ENCODE peak calls at places on chromosomes 12 and 14, in ten cellular contexts. R, W, A, D, X, Z, S, K, J and I are unnamed samples.
A peak's percentile ranks its signal among the peaks of the same experiment; 100 is the strongest.

GRCh38 chr12:96015672-96016071 is 19.5 kb upstream of the HAL start:
- DNase-seq in D (no peak), X (no peak), W (no peak), S (no peak), R (no peak), A (no peak), J (no peak), K (no peak), Z (no peak), I (no peak)

GRCh38 chr14:26841920-26842741 is 244.3 kb upstream of the NOVA1 start:
- DNase-seq in S (no peak), R (no peak), A (no peak), J (no peak), Z (no peak), W (no peak), D (no peak), X (peak; percentile 5), K (no peak), I (peak; percentile 19)

GRCh38 chr12:57472391-57472790 is 7.3 kb downstream of the ARHGAP9 start:
- DNase-seq in W (no peak), K (no peak), R (no peak), X (no peak), J (no peak), A (no peak), Z (no peak), D (no peak), S (no peak), I (no peak)

GRCh38 chr12:53868516-53868986 is 70.1 kb upstream of the HOXC13 start:
- DNase-seq in A (no peak), J (no peak), X (no peak), W (no peak), R (no peak), K (no peak), S (no peak), D (no peak), Z (no peak), I (no peak)

GRCh38 chr12:121668750-121669524 is 517 bp downstream of the MORN3 start:
- DNase-seq in J (peak; percentile 33), W (no peak), D (peak; percentile 58), X (no peak), A (peak; percentile 64), S (peak; percentile 23), K (peak; percentile 57), Z (peak; percentile 31), R (no peak), I (peak; percentile 78)

GRCh38 chr12:128258866-128259555 is 8.0 kb upstream of the TMEM132C start:
- DNase-seq in W (no peak), K (no peak), R (peak; percentile 7), J (no peak), Z (no peak), X (no peak), S (no peak), A (no peak), D (no peak), I (no peak)

GRCh38 chr14:90788031-90788430 is 28.2 kb downstream of the TTC7B start:
- DNase-seq in S (peak; percentile 26), W (no peak), R (no peak), K (peak; percentile 10), A (no peak), X (no peak), D (no peak), Z (no peak), J (no peak), I (no peak)

GRCh38 chr12:98042668-98043067 is 472.7 kb upstream of the TMPO start:
- DNase-seq in W (no peak), A (no peak), J (no peak), K (no peak), S (no peak), Z (no peak), X (no peak), R (no peak), D (no peak), I (no peak)

GRCh38 chr12:65384240-65384639 is 105.8 kb downstream of the MSRB3 start:
- DNase-seq in Z (no peak), A (no peak), S (no peak), X (no peak), J (no peak), R (no peak), W (no peak), D (no peak), K (no peak), I (no peak)

GRCh38 chr12:132711169-132711843 is 664 bp downstream of the PGAM5 start:
- DNase-seq in J (no peak), W (peak; percentile 53), S (no peak), D (no peak), X (no peak), K (peak; percentile 36), A (no peak), Z (no peak), R (no peak), I (peak; percentile 69)

GRCh38 chr12:101552277-101552676 is 42.5 kb upstream of the MYBPC1 start:
- DNase-seq in X (no peak), R (no peak), W (no peak), D (no peak), S (no peak), A (no peak), J (no peak), K (no peak), Z (no peak), I (no peak)

GRCh38 chr14:37697489-37698121 is 102.2 kb downstream of the TTC6 start:
- DNase-seq in J (no peak), K (no peak), D (no peak), Z (no peak), R (no peak), A (no peak), S (no peak), X (peak; percentile 79), W (no peak), I (no peak)

GRCh38 chr12:52494100-52494499 is 1.0 kb upstream of the KRT6A start:
- DNase-seq in R (no peak), Z (no peak), S (no peak), W (no peak), D (no peak), X (no peak), A (no peak), K (no peak), J (no peak), I (no peak)

GRCh38 chr14:93332032-93332852 is 594 bp downstream of the BTBD7 start:
- DNase-seq in K (peak; percentile 62), J (no peak), R (no peak), W (peak; percentile 77), S (peak; percentile 40), A (peak; percentile 21), Z (no peak), D (no peak), X (no peak), I (peak; percentile 83)

GRCh38 chr12:121939190-121939589 is 20.8 kb downstream of the CFAP251 start:
- DNase-seq in Z (no peak), K (no peak), J (no peak), A (no peak), X (no peak), W (no peak), D (no peak), S (no peak), R (no peak), I (peak; percentile 60)

GRCh38 chr14:102138535-102138934 is 1.2 kb upstream of the WDR20 start:
- DNase-seq in W (no peak), K (peak; percentile 12), A (no peak), Z (no peak), J (no peak), X (no peak), S (no peak), D (no peak), R (no peak), I (peak; percentile 47)

GRCh38 chr14:105974902-105975301 is 448.5 kb downstream of the TMEM121 start:
- DNase-seq in Z (peak; percentile 67), A (peak; percentile 62), K (peak; percentile 13), J (peak; percentile 51), S (peak; percentile 57), R (no peak), W (peak; percentile 24), D (peak; percentile 86), X (no peak), I (peak; percentile 57)

GRCh38 chr12:123034865-123035264 is 54.4 kb downstream of the ARL6IP4 start:
- DNase-seq in W (no peak), K (peak; percentile 19), Z (no peak), D (no peak), J (no peak), X (no peak), A (no peak), S (no peak), R (no peak), I (no peak)

GRCh38 chr14:91444335-91445020 is 26.9 kb upstream of the CCDC88C start:
- DNase-seq in J (no peak), X (no peak), W (no peak), K (no peak), R (no peak), Z (no peak), A (no peak), S (no peak), D (no peak), I (no peak)

GRCh38 chr12:54191550-54192022 is 2.8 kb upstream of the SMUG1 start:
- DNase-seq in X (peak; percentile 61), R (peak; percentile 63), W (peak; percentile 81), J (peak; percentile 64), S (peak; percentile 59), K (peak; percentile 90), D (peak; percentile 86), Z (peak; percentile 32), A (peak; percentile 78), I (peak; percentile 95)

GRCh38 chr12:67434653-67435375 is 165.7 kb downstream of the CAND1 start:
- DNase-seq in K (no peak), A (no peak), J (no peak), W (no peak), R (no peak), Z (no peak), D (no peak), S (no peak), X (peak; percentile 74), I (no peak)

GRCh38 chr12:7303230-7303629 is 642 bp upstream of the ACSM4 start:
- DNase-seq in K (peak; percentile 71), Z (no peak), A (no peak), S (no peak), D (no peak), W (no peak), R (no peak), X (no peak), J (no peak), I (no peak)

GRCh38 chr14:102544745-102545460 is 35.3 kb upstream of the ANKRD9 start:
- DNase-seq in A (no peak), D (no peak), Z (no peak), K (no peak), R (no peak), S (no peak), J (no peak), X (no peak), W (no peak), I (peak; percentile 59)

GRCh38 chr12:24081581-24081980 is 132.1 kb upstream of the SOX5 start:
- DNase-seq in Z (no peak), K (no peak), A (no peak), S (no peak), J (no peak), R (no peak), X (no peak), W (no peak), D (no peak), I (no peak)

GRCh38 chr12:47085815-47086252 is 6.1 kb upstream of the AMIGO2 start:
- DNase-seq in W (peak; percentile 29), X (no peak), D (no peak), J (no peak), A (peak; percentile 26), Z (peak; percentile 23), R (no peak), S (peak; percentile 11), K (peak; percentile 77), I (no peak)

GRCh38 chr12:76967181-76967885 is 88.5 kb upstream of the CSRP2 start:
- DNase-seq in K (no peak), J (no peak), D (no peak), A (no peak), S (no peak), Z (no peak), R (no peak), X (no peak), W (no peak), I (no peak)

GRCh38 chr12:54383041-54383609 is 1.4 kb downstream of the ZNF385A start:
- DNase-seq in R (no peak), K (peak; percentile 84), X (peak; percentile 73), A (no peak), J (no peak), S (peak; percentile 35), Z (no peak), W (no peak), D (no peak), I (no peak)

GRCh38 chr12:49470986-49471385 is 67.8 kb upstream of the KCNH3 start:
- DNase-seq in A (no peak), J (no peak), S (no peak), D (no peak), K (no peak), Z (no peak), W (no peak), R (no peak), X (no peak), I (no peak)